ENCODE peak calls at places on chromosome 17, in six cellular contexts. W is heart right ventricle, V is Caco-2, B is PC-3, U is Karpas-422, S is OCI-LY7. O is an unnamed sample.
A peak's percentile ranks its signal among the peaks of the same experiment; 100 is the strongest.

GRCh38 chr17:12388206-12388605 is 277.5 kb upstream of the MYOCD start:
- DNase-seq in W (no peak), S (no peak), V (no peak), B (no peak), U (no peak), O (no peak)

GRCh38 chr17:37148171-37148570 is 199.4 kb downstream of the AATF start:
- DNase-seq in V (no peak), W (peak; percentile 11), B (no peak), U (peak; percentile 58), S (no peak), O (no peak)

GRCh38 chr17:57687642-57688041 is 57.5 kb downstream of the CCDC182 start:
- DNase-seq in B (no peak), S (no peak), U (no peak), W (no peak), V (no peak), O (no peak)

GRCh38 chr17:60174035-60174434 is 24.3 kb downstream of the CA4 start:
- DNase-seq in B (no peak), S (no peak), U (no peak), W (no peak), V (no peak), O (no peak)

GRCh38 chr17:51428668-51429486 is 168.5 kb downstream of the UTP18 start:
- DNase-seq in S (no peak), W (no peak), V (no peak), B (no peak), U (no peak), O (no peak)

GRCh38 chr17:9957244-9957643 is 52.2 kb upstream of the RCVRN start:
- DNase-seq in W (no peak), V (no peak), U (no peak), S (no peak), B (no peak), O (no peak)

GRCh38 chr17:42325026-42325425 is 36.7 kb downstream of the STAT5A start:
- DNase-seq in W (no peak), S (no peak), U (peak; percentile 19), B (no peak), V (no peak), O (no peak)

GRCh38 chr17:77375917-77376651 is 235.3 kb downstream of the SEC14L1 start:
- DNase-seq in W (no peak), V (no peak), U (no peak), B (no peak), S (no peak), O (peak; percentile 76)

GRCh38 chr17:27086526-27086925 is 207.4 kb upstream of the WSB1 start:
- DNase-seq in U (no peak), B (no peak), V (no peak), S (no peak), W (no peak), O (no peak)

GRCh38 chr17:27087935-27088766 is 205.8 kb upstream of the WSB1 start:
- DNase-seq in S (no peak), B (no peak), V (no peak), U (no peak), W (no peak), O (no peak)

GRCh38 chr17:27089929-27090247 is 204.0 kb upstream of the WSB1 start:
- DNase-seq in V (no peak), W (no peak), U (no peak), B (no peak), S (no peak), O (no peak)

GRCh38 chr17:27091043-27091497 is 202.8 kb upstream of the WSB1 start:
- DNase-seq in V (no peak), U (no peak), W (no peak), S (no peak), B (no peak), O (no peak)

GRCh38 chr17:27088767-27089078 is 205.2 kb upstream of the WSB1 start:
- DNase-seq in B (no peak), W (no peak), V (no peak), S (no peak), U (no peak), O (no peak)
- H3K9me3 ChIP-seq in B (no peaks in the 10 kb centered on the region), W (no peaks in the 10 kb centered on the region), V (no peaks in the 10 kb centered on the region), S (no peaks in the 10 kb centered on the region), U (no peaks in the 10 kb centered on the region), O (no peaks in the 10 kb centered on the region)

GRCh38 chr17:50146230-50146926 is 4.1 kb downstream of the PPP1R9B start:
- DNase-seq in B (no peak), W (no peak), U (peak; percentile 68), S (no peak), V (no peak), O (peak; percentile 62)
- H3K4me1 ChIP-seq in B (peaks cover 26% of the 10 kb centered on the region), W (peaks cover 64% of the 10 kb centered on the region), U (peaks cover 49% of the 10 kb centered on the region), S (peaks cover 37% of the 10 kb centered on the region), V (peaks cover 26% of the 10 kb centered on the region), O (peaks cover 12% of the 10 kb centered on the region)

DNA sequence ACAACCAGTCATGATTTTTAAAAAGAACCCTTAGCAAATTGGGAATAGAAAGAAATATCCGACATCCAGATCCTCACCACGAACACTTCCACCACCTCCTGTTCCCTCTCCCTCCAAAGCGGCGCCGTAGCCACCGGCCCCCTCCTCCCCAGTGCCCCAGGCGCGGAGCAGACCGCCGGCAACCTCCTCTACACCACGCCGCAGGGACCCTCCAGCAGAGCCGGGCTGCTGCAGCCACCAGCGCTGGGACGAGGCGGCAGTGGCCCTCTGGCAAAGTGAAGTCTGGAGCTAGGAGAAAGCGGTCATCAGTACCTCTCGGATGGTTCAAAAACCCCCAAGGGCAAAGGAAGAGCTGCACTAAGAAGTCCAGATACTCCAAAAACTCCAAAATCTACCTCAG is 41.4 kb upstream of the SLFN13 start:
- DNase-seq in B (no peak), V (no peak), S (no peak), W (no peak), U (no peak), O (no peak)
- H3K9me3 ChIP-seq in B (no peaks in the 10 kb centered on the region), V (no peaks in the 10 kb centered on the region), S (no peaks in the 10 kb centered on the region), W (no peaks in the 10 kb centered on the region), U (no peaks in the 10 kb centered on the region), O (no peaks in the 10 kb centered on the region)

GRCh38 chr17:1541367-1541904 is 21.2 kb downstream of the PITPNA start:
- DNase-seq in V (no peak), U (no peak), W (no peak), B (no peak), S (no peak), O (no peak)

GRCh38 chr17:1546292-1546922 is 16.2 kb downstream of the PITPNA start:
- DNase-seq in V (no peak), W (no peak), B (no peak), U (no peak), S (no peak), O (no peak)

GRCh38 chr17:1545618-1546017 is 17.0 kb downstream of the PITPNA start:
- DNase-seq in S (no peak), W (no peak), V (no peak), B (no peak), U (no peak), O (no peak)

GRCh38 chr17:1539811-1540210 is 22.8 kb downstream of the PITPNA start:
- DNase-seq in V (no peak), U (no peak), B (no peak), S (no peak), W (no peak), O (no peak)

GRCh38 chr17:1542316-1542715 is 20.3 kb downstream of the PITPNA start:
- DNase-seq in V (no peak), U (no peak), W (no peak), B (no peak), S (no peak), O (no peak)
- H3K4me1 ChIP-seq in V (no peaks in the 10 kb centered on the region), U (no peaks in the 10 kb centered on the region), W (no peaks in the 10 kb centered on the region), B (no peaks in the 10 kb centered on the region), S (no peaks in the 10 kb centered on the region), O (no peaks in the 10 kb centered on the region)